ENCODE peak calls at places on chromosome 22, in ten cellular contexts. Q, L, X, V, C, U, M, G, Z and S are unnamed samples.

GRCh38 chr22:30859714-30860095 is 108.9 kb downstream of the MORC2 start:
- DNase-seq in Q (no peak), L (no peak), X (no peak), V (no peak), C (no peak), U (no peak), M (no peak), G (no peak), Z (no peak), S (no peak)

GRCh38 chr22:33328789-33329296 is 270.7 kb upstream of the SYN3 start:
- DNase-seq in Q (no peak), L (no peak), X (no peak), V (peak; percentile 8), C (no peak), U (peak; percentile 59), M (no peak), G (no peak), Z (peak; percentile 14), S (no peak)

GRCh38 chr22:23259916-23260644 is 79.8 kb downstream of the BCR start:
- DNase-seq in Q (no peak), L (no peak), X (no peak), V (no peak), C (no peak), U (no peak), M (no peak), G (no peak), Z (peak; percentile 48), S (no peak)

GRCh38 chr22:37021710-37022482 is 2.4 kb downstream of the MPST start:
- DNase-seq in Q (peak; percentile 65), L (no peak), X (no peak), V (no peak), C (peak; percentile 76), U (peak; percentile 28), M (peak; percentile 62), G (peak; percentile 60), Z (no peak), S (peak; percentile 74)

GRCh38 chr22:19430890-19431541 is 517 bp downstream of the HIRA start:
- DNase-seq in Q (peak; percentile 22), L (peak; percentile 50), X (no peak), V (no peak), C (peak; percentile 60), U (peak; percentile 40), M (peak; percentile 39), G (peak; percentile 24), Z (peak; percentile 60), S (peak; percentile 52)

GRCh38 chr22:42863349-42863911 is 6.4 kb upstream of the ARFGAP3 start:
- DNase-seq in Q (peak; percentile 82), L (no peak), X (no peak), V (peak; percentile 84), C (no peak), U (peak; percentile 96), M (peak; percentile 65), G (peak; percentile 23), Z (no peak), S (peak; percentile 22)

GRCh38 chr22:24583221-24583971 is 9.5 kb downstream of the LRRC75B start:
- DNase-seq in Q (peak; percentile 36), L (no peak), X (peak; percentile 72), V (no peak), C (no peak), U (peak; percentile 57), M (no peak), G (no peak), Z (no peak), S (no peak)

GRCh38 chr22:48070760-48071159 is 1308.3 kb downstream of the TBC1D22A start:
- DNase-seq in Q (no peak), L (no peak), X (no peak), V (no peak), C (no peak), U (no peak), M (no peak), G (no peak), Z (peak; percentile 54), S (no peak)

GRCh38 chr22:20600137-20600673 is 92.8 kb downstream of the MED15 start:
- DNase-seq in Q (no peak), L (no peak), X (no peak), V (no peak), C (peak; percentile 28), U (no peak), M (no peak), G (no peak), Z (no peak), S (no peak)